ENCODE peak calls at places on chromosomes 3 and 15, in five cellular contexts. H, A, W, N and G are unnamed samples.

GRCh38 chr3:37896775-37897174 is 35.1 kb downstream of the CTDSPL start:
- ATAC-seq in N (no peak), A (no peak), W (no peak), H (peak), G (no peak)

GRCh38 chr15:77632760-77633133 is at the start of gene LINGO1:
- ATAC-seq in W (peak), A (no peak), N (peak), H (no peak), G (no peak)

GRCh38 chr15:89863918-89864317 is 29.9 kb downstream of the AP3S2 start:
- ATAC-seq in H (no peak), W (no peak), A (no peak), N (no peak), G (no peak)

GRCh38 chr15:81293728-81294500 is 30.0 kb downstream of the STARD5 start:
- ATAC-seq in W (no peak), H (peak), A (peak), N (peak), G (peak)

GRCh38 chr3:127604035-127604434 is 5.8 kb downstream of the MCM2 start:
- ATAC-seq in A (no peak), W (no peak), H (no peak), N (no peak), G (no peak)

GRCh38 chr3:71994203-71994602 is 209.3 kb upstream of the PROK2 start:
- ATAC-seq in H (peak), N (peak), A (no peak), W (no peak), G (no peak)

GRCh38 chr15:85532689-85533088 is 152.3 kb downstream of the AKAP13 start:
- ATAC-seq in A (no peak), N (peak), H (peak), W (no peak), G (no peak)

GRCh38 chr3:131731709-131732108 is 228.9 kb upstream of the MRPL3 start:
- ATAC-seq in W (no peak), A (peak), N (no peak), H (no peak), G (peak)

GRCh38 chr3:66778749-66779148 is 219.4 kb upstream of the KBTBD8 start:
- ATAC-seq in N (no peak), H (no peak), A (peak), W (no peak), G (peak)

GRCh38 chr15:76342382-76343201 is 6.0 kb downstream of the ISL2 start:
- ATAC-seq in W (no peak), N (no peak), H (no peak), A (no peak), G (no peak)

GRCh38 chr3:43138488-43139231 is 32.8 kb upstream of the POMGNT2 start:
- ATAC-seq in A (no peak), N (no peak), W (no peak), H (no peak), G (no peak)